ENCODE peak calls at places on chromosomes 16 and 17, in five cellular contexts. C, Y, J, I and M are unnamed samples. For H3K9me3 and H3K4me1, the result is how much of the 10 kb centered on the place peaks cover.

GRCh38 chr17:77420476-77420803 is 279.7 kb downstream of the SEC14L1 start:
- DNase-seq in C (no peak), Y (no peak), J (no peak), I (no peak), M (no peak)

GRCh38 chr16:12767897-12768296 is 35.8 kb downstream of the CPPED1 start:
- DNase-seq in C (no peak), Y (no peak), J (no peak), I (no peak), M (no peak)

GRCh38 chr17:51907041-51907440 is 251.5 kb downstream of the CA10 start:
- DNase-seq in C (no peak), Y (no peak), J (no peak), I (no peak), M (no peak)

GRCh38 chr17:43732961-43733360 is 25.6 kb downstream of the SOST start:
- DNase-seq in C (no peak), Y (no peak), J (no peak), I (no peak), M (no peak)

GRCh38 chr17:673200-673681 is 41.4 kb downstream of the VPS53 start:
- DNase-seq in C (no peak), Y (no peak), J (no peak), I (no peak), M (no peak)

GRCh38 chr16:85403693-85404092 is 209.4 kb upstream of the GSE1 start:
- DNase-seq in C (no peak), Y (peak), J (no peak), I (peak), M (no peak)

GRCh38 chr17:58269557-58270291 is 11.0 kb downstream of the MPO start:
- DNase-seq in C (no peak), Y (no peak), J (no peak), I (no peak), M (peak)

GRCh38 chr17:7192271-7192937 is 13.2 kb upstream of the ASGR1 start:
- DNase-seq in C (no peak), Y (no peak), J (no peak), I (no peak), M (no peak)

GRCh38 chr17:34222732-34223486 is 32.2 kb upstream of the CCL2 start:
- DNase-seq in C (no peak), Y (no peak), J (no peak), I (no peak), M (no peak)

GRCh38 chr17:64377769-64378282 is 12.8 kb downstream of the PECAM1 start:
- DNase-seq in C (no peak), Y (no peak), J (no peak), I (no peak), M (no peak)

GRCh38 chr16:85908444-85908843 is 9.5 kb downstream of the IRF8 start:
- DNase-seq in C (no peak), Y (no peak), J (no peak), I (no peak), M (no peak)

GRCh38 chr16:87535855-87536794 is 43.3 kb upstream of the ZCCHC14 start:
- DNase-seq in C (no peak), Y (no peak), J (no peak), I (no peak), M (no peak)

GRCh38 chr17:37651846-37652245 is 8.6 kb upstream of the DDX52 start:
- DNase-seq in C (no peak), Y (no peak), J (no peak), I (no peak), M (no peak)

DNA sequence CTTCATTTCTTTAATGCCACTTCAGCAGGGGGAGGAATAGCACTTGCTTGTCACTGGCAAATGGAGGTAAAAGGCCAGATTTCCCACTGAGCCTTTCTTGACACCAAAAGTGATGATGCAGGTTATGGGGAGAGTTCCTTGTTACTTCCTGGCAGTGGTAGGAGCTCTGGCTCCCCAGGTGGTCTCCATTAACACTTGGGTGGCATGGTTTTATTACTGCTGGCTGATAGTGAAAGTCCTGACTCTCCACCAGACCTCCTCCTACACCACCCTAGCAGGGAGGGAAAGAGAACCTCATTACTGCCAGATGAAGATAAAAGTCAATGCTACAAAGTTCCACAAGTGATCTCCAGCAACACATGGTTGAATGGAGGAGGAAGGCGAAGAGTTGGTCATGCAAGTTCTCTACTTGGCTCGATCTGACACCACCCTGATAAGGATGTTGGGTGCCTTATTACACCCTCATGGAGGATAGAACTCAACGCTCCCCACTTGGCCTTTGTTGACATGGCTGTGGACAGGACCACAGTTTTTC is 152.7 kb upstream of the GNAO1 start:
- DNase-seq in C (no peak), Y (no peak), J (no peak), I (no peak), M (no peak)
- H3K9me3 ChIP-seq in C (under half), Y (under half), J (under half), I (under half), M (under half)

GRCh38 chr17:48439072-48439471 is 9.1 kb upstream of the SKAP1 start:
- DNase-seq in C (no peak), Y (no peak), J (no peak), I (no peak), M (no peak)
- H3K4me1 ChIP-seq in C (under half), Y (under half), J (under half), I (under half), M (under half)

GRCh38 chr17:18229771-18230170 is 4.3 kb downstream of the LLGL1 start:
- DNase-seq in C (no peak), Y (no peak), J (no peak), I (no peak), M (no peak)
- H3K27ac ChIP-seq in C (no peak), Y (no peak), J (no peak), I (no peak), M (no peak)

DNA sequence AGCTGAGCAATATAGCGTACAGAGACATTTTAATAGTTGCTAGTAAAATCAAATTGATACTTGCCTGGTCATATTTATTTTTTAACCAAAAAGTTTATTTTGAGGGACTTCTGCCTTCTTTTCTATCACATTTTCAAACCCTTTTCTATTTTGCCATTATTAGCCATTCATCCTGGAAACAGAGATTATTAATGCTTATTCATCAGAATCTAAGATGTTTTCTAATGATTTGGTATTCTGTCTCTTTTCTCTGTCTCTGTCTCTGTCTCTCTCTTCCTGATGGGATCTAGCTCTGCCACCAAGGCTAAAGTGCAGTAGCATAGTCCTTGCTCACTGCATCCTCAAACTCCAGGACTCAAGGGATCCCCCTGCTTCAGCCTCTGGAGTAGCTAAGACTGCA is 871.3 kb upstream of the CDH8 start:
- DNase-seq in C (no peak), Y (no peak), J (no peak), I (no peak), M (no peak)
- H3K9me3 ChIP-seq in C (under half), Y (under half), J (under half), I (under half), M (under half)